ENCODE peak calls at places on chromosomes 12 and 14, in eight cellular contexts. Q is activated T-cell treated with anti-CD3 and anti-CD28 coated beads for 24 hours; S is AML-193; O is iPS-NIHi11; L is SW480; N is MG63; X is stimulated activated CD4-positive, alpha-beta T cell treated with anti-CD3 and anti-CD28 coated beads, Interleukin-15, amount 100 ng/mL, for 1 hour; I is posterior cingulate gyrus. E is an unnamed sample.

GRCh38 chr12:72273851-72274284 is 1.7 kb downstream of the TRHDE start:
- DNase-seq in X (no peak), Q (no peak), L (no peak), N (no peak), I (no peak), O (peak), S (no peak), E (peak)

GRCh38 chr12:122137681-122138080 is 36.3 kb downstream of the IL31 start:
- DNase-seq in I (no peak), L (peak), Q (no peak), N (no peak), S (no peak), X (no peak), O (peak), E (peak)

GRCh38 chr12:64825143-64826011 is 930 bp downstream of the TBC1D30 start:
- DNase-seq in S (no peak), O (peak), I (peak), X (no peak), L (peak), N (no peak), Q (no peak), E (peak)

GRCh38 chr14:33567736-33568124 is 383.1 kb downstream of the EGLN3 start:
- DNase-seq in L (no peak), Q (no peak), I (no peak), S (no peak), N (no peak), X (no peak), O (no peak), E (no peak)

GRCh38 chr12:57522887-57523705 is 472 bp downstream of the MBD6 start:
- DNase-seq in N (peak), S (peak), Q (no peak), X (no peak), O (peak), I (peak), L (no peak), E (no peak)

GRCh38 chr14:103541494-103541943 is 12.5 kb downstream of the TRMT61A start:
- DNase-seq in O (no peak), L (no peak), I (no peak), N (no peak), X (no peak), Q (no peak), S (no peak), E (no peak)

GRCh38 chr14:54108481-54109471 is 152.2 kb upstream of the BMP4 start:
- DNase-seq in N (peak), Q (no peak), S (no peak), L (peak), I (no peak), O (no peak), X (no peak), E (no peak)

GRCh38 chr12:118061011-118061875 is at the start of gene WSB2:
- DNase-seq in L (peak), N (peak), I (peak), S (peak), Q (peak), O (peak), X (peak), E (peak)

GRCh38 chr12:52243774-52244614 is 11.0 kb downstream of the KRT7 start:
- DNase-seq in I (no peak), L (peak), O (peak), X (peak), N (peak), S (peak), Q (peak), E (no peak)